ENCODE peak calls at places on chromosome 1, in six cellular contexts. Z, F, L, H, U and W are unnamed samples.

GRCh38 chr1:217590598-217590997 is 40.3 kb downstream of the GPATCH2 start:
- DNase-seq in F (no peak), H (no peak), L (no peak), Z (no peak), U (no peak), W (no peak)

GRCh38 chr1:95631695-95632094 is 397.7 kb downstream of the RWDD3 start:
- DNase-seq in H (no peak), L (no peak), U (no peak), Z (no peak), F (no peak), W (no peak)

GRCh38 chr1:38958967-38959366 is 17.3 kb upstream of the RHBDL2 start:
- DNase-seq in H (no peak), F (no peak), L (peak), U (no peak), Z (no peak), W (peak)

GRCh38 chr1:102191723-102192122 is 195.0 kb upstream of the OLFM3 start:
- DNase-seq in H (peak), U (no peak), Z (no peak), F (no peak), L (no peak), W (peak)

GRCh38 chr1:216935901-216936300 is 212.7 kb upstream of the ESRRG start:
- DNase-seq in H (no peak), U (no peak), Z (no peak), L (no peak), F (no peak), W (no peak)

GRCh38 chr1:202694354-202694753 is 15.9 kb downstream of the SYT2 start:
- DNase-seq in H (no peak), Z (no peak), F (no peak), L (no peak), U (no peak), W (no peak)

GRCh38 chr1:84406209-84406917 is 8.1 kb downstream of the DNASE2B start:
- DNase-seq in F (no peak), U (no peak), L (peak), Z (no peak), H (no peak), W (peak)

GRCh38 chr1:58909162-58909560 is 125.3 kb upstream of the JUN start:
- DNase-seq in H (no peak), U (no peak), L (peak), Z (no peak), F (no peak), W (peak)

GRCh38 chr1:169072945-169073725 is 33.4 kb upstream of the ATP1B1 start:
- DNase-seq in F (no peak), Z (no peak), H (no peak), U (no peak), L (no peak), W (no peak)
- TF ChIP-seq CTCF in F (no peak), Z (no peak), H (no peak), U (no peak), L (no peak), W (no peak)

GRCh38 chr1:223556414-223557124 is 108.9 kb downstream of the CAPN8 start:
- DNase-seq in F (peak), H (no peak), L (peak), Z (no peak), U (no peak), W (peak)
- H3K4me3 ChIP-seq in F (no peak), H (no peak), L (no peak), Z (no peak), U (no peak), W (no peak)

DNA sequence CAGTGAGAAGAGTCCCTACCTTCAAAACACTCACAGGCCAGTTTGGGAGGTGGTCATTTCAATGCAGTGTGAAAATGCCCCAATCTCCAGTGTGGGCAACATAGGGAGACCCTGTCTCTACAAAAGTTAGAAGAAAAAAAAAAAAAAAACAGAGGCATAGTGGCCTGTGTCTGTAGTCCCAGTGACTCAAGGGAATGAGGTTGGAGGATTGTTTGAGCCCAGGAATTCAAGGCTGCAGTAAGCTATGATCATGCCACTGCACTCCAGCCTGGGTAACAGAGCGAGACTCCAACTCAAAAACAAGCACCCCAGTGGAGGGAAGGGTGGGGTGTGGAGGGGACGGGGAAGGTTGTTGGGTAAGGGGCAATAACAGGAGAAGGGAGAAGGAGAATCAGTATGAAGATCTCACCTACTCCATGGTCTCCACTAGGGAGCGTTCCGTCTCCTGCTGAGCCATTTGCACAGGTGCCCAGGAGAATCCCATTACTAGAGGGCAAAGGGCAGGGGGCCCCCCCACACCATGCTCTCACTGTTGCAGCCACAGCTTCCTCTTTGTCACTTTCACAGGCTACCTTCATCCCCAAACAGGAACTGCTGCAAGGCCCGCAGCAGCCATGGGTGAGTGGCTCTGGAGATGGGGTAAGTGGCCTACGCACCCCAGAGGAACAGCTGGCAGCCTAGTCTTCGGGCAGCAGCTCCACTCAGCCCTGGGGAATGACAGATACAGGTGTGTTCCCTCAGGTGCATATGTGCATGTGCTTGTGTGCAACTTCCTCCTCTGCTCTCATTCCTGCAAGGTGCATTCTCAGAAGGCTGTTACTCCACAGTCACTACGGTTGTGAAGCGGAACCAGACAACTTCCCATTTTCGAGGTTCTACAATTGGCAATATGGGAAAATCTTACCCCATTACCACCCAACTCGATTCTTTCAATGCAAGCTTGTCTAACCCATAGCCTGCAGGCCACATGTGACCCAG is 87.9 kb upstream of the LYST start:
- DNase-seq in H (no peak), F (no peak), L (no peak), Z (no peak), U (peak), W (no peak)
- TF ChIP-seq CTCF in H (no peak), F (no peak), L (no peak), Z (no peak), U (no peak), W (no peak)

GRCh38 chr1:25432364-25432719 is 1.6 kb downstream of the MACO1 start:
- DNase-seq in F (no peak), H (no peak), Z (no peak), U (no peak), L (no peak), W (no peak)

GRCh38 chr1:25432749-25433388 is 2.2 kb downstream of the MACO1 start:
- DNase-seq in L (no peak), Z (no peak), F (no peak), U (no peak), H (no peak), W (no peak)

GRCh38 chr1:25433389-25434186 is 2.9 kb downstream of the MACO1 start:
- DNase-seq in U (no peak), H (no peak), Z (no peak), F (no peak), L (no peak), W (no peak)

GRCh38 chr1:25437672-25438071 is 7.0 kb downstream of the MACO1 start:
- DNase-seq in U (no peak), H (no peak), Z (no peak), F (no peak), L (no peak), W (no peak)

DNA sequence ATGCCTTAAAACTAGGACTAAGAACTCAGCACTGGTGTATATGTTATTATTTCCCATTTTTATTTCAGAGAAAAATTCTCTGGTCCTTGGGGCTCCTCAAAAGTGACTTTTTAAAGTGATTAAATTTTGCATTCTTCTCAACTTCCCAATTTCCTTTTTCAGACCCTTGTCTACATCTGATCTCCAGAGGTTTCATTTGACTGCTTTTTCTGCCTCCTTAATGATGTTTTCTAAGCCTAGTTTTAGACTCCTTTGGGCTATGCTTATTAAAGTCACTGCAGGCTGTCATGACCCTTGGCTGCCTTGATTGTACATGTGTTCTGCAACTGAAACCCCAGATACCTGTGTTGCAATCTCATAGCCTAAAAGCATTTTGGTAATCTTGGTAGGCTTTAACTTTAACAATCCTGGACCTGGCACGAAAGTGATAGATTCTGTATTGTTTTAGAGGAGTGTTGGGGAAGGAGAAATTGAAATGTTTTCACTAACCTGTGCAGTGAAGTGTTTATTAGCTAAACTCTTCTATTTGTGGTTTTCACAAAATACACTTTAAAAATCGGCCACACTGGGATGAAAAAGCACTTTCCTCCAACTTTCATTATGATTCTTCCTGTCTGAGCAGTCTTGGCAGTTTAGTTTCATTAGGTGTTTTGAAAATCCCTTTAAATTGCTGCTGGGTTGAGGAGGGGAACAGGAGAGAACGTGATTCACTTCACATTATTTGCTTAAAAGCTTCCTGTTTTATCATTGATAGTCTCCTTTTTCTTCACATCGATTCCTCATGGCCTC is 4.8 kb downstream of the MACO1 start:
- DNase-seq in U (no peak), L (no peak), F (peak), H (no peak), Z (no peak), W (peak)
- H3K4me3 ChIP-seq in U (no peak), L (no peak), F (peak), H (no peak), Z (no peak), W (no peak)

DNA sequence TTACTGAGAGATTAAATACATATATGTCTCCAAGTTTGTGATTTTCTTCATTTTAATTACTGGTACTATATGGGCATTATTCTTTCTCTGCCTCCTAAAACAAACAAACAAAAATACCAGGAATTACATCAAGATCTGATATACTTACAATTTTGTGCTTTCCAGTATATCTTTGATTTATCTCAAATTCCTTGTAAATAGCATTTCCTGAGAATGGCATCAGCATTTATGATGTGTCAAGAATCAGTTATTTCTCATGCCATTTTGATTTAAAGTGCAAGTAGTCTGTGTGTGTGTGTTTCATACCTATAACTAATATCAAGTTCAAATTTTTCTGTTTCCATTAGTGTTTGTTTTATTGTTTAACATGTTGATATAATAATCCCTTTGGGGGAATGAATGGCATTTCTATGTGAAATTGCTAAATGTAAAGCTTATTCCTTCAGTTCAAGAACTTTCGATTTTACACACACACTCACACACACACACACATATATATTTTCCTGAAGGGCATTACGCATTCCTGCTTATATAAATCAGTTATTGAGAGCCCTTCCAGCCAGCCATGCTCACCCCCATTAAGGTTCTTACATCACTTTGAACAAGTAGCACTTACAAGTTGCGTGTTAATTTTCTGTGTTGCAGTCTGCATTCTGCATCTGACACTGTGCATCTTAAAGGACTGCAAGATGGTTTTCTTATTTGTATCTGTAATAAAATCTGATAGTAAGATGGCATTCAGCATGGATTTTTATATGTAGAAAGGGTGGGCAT is 102.7 kb downstream of the NEK7 start:
- DNase-seq in F (no peak), U (no peak), H (no peak), L (no peak), Z (no peak), W (no peak)
- TF ChIP-seq CTCF in F (no peak), U (no peak), H (no peak), L (no peak), Z (no peak), W (no peak)

DNA sequence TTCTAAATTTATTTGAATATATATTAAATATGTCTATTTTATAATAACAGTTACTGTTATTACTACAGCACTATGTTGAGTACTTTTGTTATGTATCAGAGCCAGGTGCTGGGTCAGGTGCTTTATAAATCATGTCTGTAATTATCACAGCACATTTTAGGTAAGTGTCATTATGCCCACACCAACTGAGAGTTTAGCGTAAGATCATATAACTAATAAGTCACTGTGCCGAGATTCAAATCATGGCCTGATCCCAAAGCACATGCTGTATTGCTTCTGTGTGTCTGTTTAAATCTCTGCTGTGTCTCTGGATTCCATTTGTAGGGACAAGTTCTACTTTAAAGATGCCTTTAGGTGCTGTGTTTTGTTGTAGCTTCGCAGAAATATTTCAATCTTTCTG is 1.9 kb downstream of the GPSM2 start:
- DNase-seq in L (no peak), U (no peak), Z (no peak), F (no peak), H (no peak), W (peak)
- H3K4me3 ChIP-seq in L (peak), U (peak), Z (peak), F (no peak), H (no peak), W (peak)